ENCODE peak calls at places on chromosomes 12 and 14, in seven cellular contexts. E is GM03348; L is NCI-H2029; S is ACHN; B is stimulated activated CD8-positive, alpha-beta memory T cell treated with anti-CD3 and anti-CD28 coated beads, Interleukin-7, amount 100 ng/mL, for 1 hour; F is GM23248; V is effector memory CD8-positive, alpha-beta T cell. X is an unnamed sample.

GRCh38 chr14:26008290-26008689 is 589.5 kb downstream of the NOVA1 start:
- DNase-seq in F (peak), L (no peak), E (no peak), B (no peak), S (peak), V (no peak), X (no peak)

GRCh38 chr14:55000381-55000780 is 26.5 kb downstream of the WDHD1 start:
- DNase-seq in E (peak), S (no peak), F (no peak), B (no peak), L (no peak), V (no peak), X (no peak)

GRCh38 chr12:20450591-20450990 is 82.3 kb downstream of the PDE3A start:
- DNase-seq in E (no peak), S (no peak), F (no peak), L (no peak), V (no peak), B (no peak), X (no peak)

GRCh38 chr14:104342435-104343293 is 204.3 kb downstream of the KIF26A start:
- DNase-seq in L (no peak), E (no peak), B (no peak), F (no peak), V (no peak), S (no peak), X (no peak)

GRCh38 chr12:118319627-118320026 is 53.1 kb downstream of the TAOK3 start:
- DNase-seq in E (no peak), V (no peak), S (no peak), L (no peak), F (no peak), B (no peak), X (no peak)

GRCh38 chr14:65290830-65291229 is 121.7 kb upstream of the FUT8 start:
- DNase-seq in E (peak), L (no peak), S (no peak), B (no peak), F (peak), V (no peak), X (peak)

GRCh38 chr14:31449971-31450610 is 7.2 kb downstream of the DTD2 start:
- DNase-seq in L (peak), S (peak), B (no peak), E (peak), V (no peak), F (peak), X (peak)

GRCh38 chr12:6962285-6963015 is 8.0 kb downstream of the PHB2 start:
- DNase-seq in L (peak), S (no peak), F (no peak), B (no peak), V (no peak), E (no peak), X (no peak)

GRCh38 chr12:31234955-31235867 is 90.7 kb downstream of the SINHCAF start:
- DNase-seq in E (peak), F (peak), L (peak), V (no peak), B (no peak), S (peak), X (peak)

GRCh38 chr12:92134638-92135274 is 10.9 kb downstream of the BTG1 start:
- DNase-seq in F (peak), V (no peak), S (peak), B (no peak), E (peak), L (no peak), X (peak)

GRCh38 chr14:56175773-56176172 is 57.6 kb downstream of the PELI2 start:
- DNase-seq in B (no peak), L (no peak), E (no peak), S (no peak), F (no peak), V (no peak), X (peak)

GRCh38 chr12:48165089-48166031 is 8.0 kb upstream of the ASB8 start:
- DNase-seq in S (peak), F (peak), V (peak), L (peak), B (peak), E (peak), X (peak)

GRCh38 chr12:111409403-111410228 is 3.9 kb downstream of the SH2B3 start:
- DNase-seq in V (no peak), F (peak), S (peak), E (peak), B (no peak), L (no peak), X (peak)

GRCh38 chr14:19729763-19730162 is 13.6 kb upstream of the OR4Q3 start:
- DNase-seq in L (no peak), B (no peak), E (no peak), V (no peak), F (no peak), S (no peak), X (no peak)

GRCh38 chr14:64293976-64294671 is at the start of gene ESR2:
- DNase-seq in F (peak), E (peak), V (peak), B (no peak), L (no peak), S (peak), X (peak)

GRCh38 chr14:100898465-100898864 is 5.1 kb downstream of the RTL1 start:
- DNase-seq in B (no peak), L (no peak), F (no peak), E (no peak), V (no peak), S (no peak), X (no peak)

GRCh38 chr12:40263616-40264409 is 39.0 kb downstream of the LRRK2 start:
- DNase-seq in S (no peak), L (no peak), F (no peak), B (no peak), V (no peak), E (no peak), X (peak)

GRCh38 chr12:19201653-19202052 is 72.1 kb downstream of the PLEKHA5 start:
- DNase-seq in B (no peak), L (no peak), F (peak), S (no peak), E (no peak), V (no peak), X (peak)

GRCh38 chr12:103326190-103326589 is 169.6 kb downstream of the C12orf42 start:
- DNase-seq in V (no peak), F (peak), B (no peak), E (no peak), L (no peak), S (peak), X (no peak)

GRCh38 chr12:51270847-51271518 is 768 bp upstream of the SMAGP start:
- DNase-seq in B (no peak), E (peak), F (peak), L (no peak), S (peak), V (no peak), X (peak)

GRCh38 chr14:35631071-35631805 is 97.3 kb downstream of the INSM2 start:
- DNase-seq in B (no peak), S (no peak), V (no peak), E (no peak), L (no peak), F (no peak), X (no peak)

GRCh38 chr14:64501326-64502171 is 2.1 kb downstream of the ZBTB25 start:
- DNase-seq in S (peak), B (no peak), L (peak), F (peak), E (peak), V (no peak), X (peak)

GRCh38 chr14:24630087-24630871 is 3.7 kb downstream of the GZMB start:
- DNase-seq in B (no peak), S (no peak), F (no peak), V (no peak), L (no peak), E (no peak), X (no peak)

GRCh38 chr14:64806202-64806861 is 73.4 kb downstream of the SPTB start:
- DNase-seq in V (no peak), L (peak), F (peak), B (no peak), S (peak), E (peak), X (peak)

GRCh38 chr14:54696998-54697397 is 130.1 kb downstream of the SAMD4A start:
- DNase-seq in E (no peak), V (no peak), B (no peak), F (no peak), L (no peak), S (no peak), X (no peak)

GRCh38 chr14:89592961-89593360 is 175.9 kb upstream of the FOXN3 start:
- DNase-seq in L (no peak), F (no peak), E (no peak), S (no peak), B (no peak), V (no peak), X (no peak)

X was measured in mesenchymal stem cell.